ENCODE peak calls at places on chromosomes 4 and X, in four cellular contexts. S is K562, O is GM12878, H is GM12891. V is an unnamed sample.

GRCh38 chrX:46873746-46874145 is 36.9 kb downstream of the RP2 start:
- DNase-seq in S (no peak), O (no peak), H (no peak), V (no peak)

GRCh38 chr4:151251922-151252321 is 25.0 kb upstream of the PRSS48 start:
- DNase-seq in S (no peak), O (no peak), H (no peak), V (no peak)

GRCh38 chrX:103565752-103566151 is 19.6 kb upstream of the TCEAL4 start:
- DNase-seq in S (no peak), O (no peak), H (no peak), V (no peak)

GRCh38 chrX:9785944-9786741 is at the start of gene SHROOM2:
- DNase-seq in S (no peak), O (no peak), H (no peak), V (no peak)

GRCh38 chrX:17803449-17803848 is 57.6 kb downstream of the RAI2 start:
- DNase-seq in S (no peak), O (no peak), H (no peak), V (no peak)

GRCh38 chrX:120857240-120857639 is 18.4 kb downstream of the CT47B1 start:
- DNase-seq in S (no peak), O (no peak), H (no peak), V (no peak)

GRCh38 chr4:102299302-102299701 is 46.0 kb downstream of the SLC39A8 start:
- DNase-seq in S (no peak), O (no peak), H (no peak), V (no peak)

GRCh38 chr4:77538144-77538543 is 67.5 kb upstream of the CXCL13 start:
- DNase-seq in S (no peak), O (no peak), H (no peak), V (no peak)

GRCh38 chr4:48930654-48931053 is 24.1 kb upstream of the OCIAD2 start:
- DNase-seq in S (peak), O (no peak), H (no peak), V (no peak)

GRCh38 chr4:66123195-66123594 is 452.9 kb upstream of the EPHA5 start:
- DNase-seq in S (no peak), O (no peak), H (no peak), V (no peak)

GRCh38 chr4:159258889-159259560 is 156.1 kb downstream of the RAPGEF2 start:
- DNase-seq in S (no peak), O (no peak), H (no peak), V (no peak)

GRCh38 chr4:95693594-95693993 is 144.8 kb upstream of the UNC5C start:
- DNase-seq in S (no peak), O (no peak), H (no peak), V (peak)

GRCh38 chr4:37453004-37453360 is 208.4 kb downstream of the NWD2 start:
- DNase-seq in S (peak), O (peak), H (peak), V (peak)

GRCh38 chr4:122823476-122823875 is 3.2 kb upstream of the FGF2 start:
- DNase-seq in S (no peak), O (no peak), H (no peak), V (no peak)

GRCh38 chr4:52982246-52982950 is 120.3 kb downstream of the RASL11B start:
- DNase-seq in S (peak), O (no peak), H (no peak), V (no peak)

GRCh38 chr4:57866468-57867173 is 756.4 kb upstream of the IGFBP7 start:
- DNase-seq in S (no peak), O (no peak), H (no peak), V (no peak)

GRCh38 chr4:152488246-152488645 is 47.6 kb downstream of the FBXW7 start:
- DNase-seq in S (no peak), O (no peak), H (no peak), V (no peak)

GRCh38 chr4:140673729-140674128 is 82.5 kb downstream of the TBC1D9 start:
- DNase-seq in S (no peak), O (no peak), H (no peak), V (no peak)

GRCh38 chrX:40543661-40544328 is 37.0 kb upstream of the ATP6AP2 start:
- DNase-seq in S (peak), O (peak), H (no peak), V (no peak)

GRCh38 chr4:174314770-174315169 is 31.1 kb downstream of the CEP44 start:
- DNase-seq in S (peak), O (no peak), H (no peak), V (no peak)

GRCh38 chr4:169383724-169384123 is 113.0 kb upstream of the SH3RF1 start:
- DNase-seq in S (no peak), O (no peak), H (no peak), V (no peak)

GRCh38 chrX:31130457-31131215 is 58.8 kb upstream of the FTHL17 start:
- DNase-seq in S (no peak), O (no peak), H (no peak), V (no peak)

GRCh38 chrX:118644378-118644777 is 83.0 kb upstream of the IL13RA1 start:
- DNase-seq in S (peak), O (no peak), H (no peak), V (peak)

GRCh38 chr4:25155957-25156356 is 4.3 kb downstream of the SEPSECS start:
- DNase-seq in S (no peak), O (no peak), H (no peak), V (no peak)

GRCh38 chr4:176065365-176066249 is at the start of gene WDR17:
- DNase-seq in S (peak), O (peak), H (peak), V (peak)

GRCh38 chrX:12977761-12978204 is 2.9 kb downstream of the TMSB4X start:
- DNase-seq in S (no peak), O (no peak), H (no peak), V (no peak)

GRCh38 chr4:145843651-145844050 is 95.0 kb downstream of the ZNF827 start:
- DNase-seq in S (no peak), O (no peak), H (no peak), V (no peak)

GRCh38 chr4:131302108-131302507 is 1847.0 kb upstream of the PCDH10 start:
- DNase-seq in S (no peak), O (no peak), H (no peak), V (no peak)

GRCh38 chr4:10082047-10082446 is 34.6 kb downstream of the WDR1 start:
- DNase-seq in S (no peak), O (no peak), H (peak), V (no peak)

GRCh38 chrX:72142094-72142843 is 10.6 kb upstream of the RTL5 start:
- DNase-seq in S (no peak), O (no peak), H (no peak), V (no peak)

GRCh38 chr4:88705805-88706518 is 8.3 kb upstream of the NAP1L5 start:
- DNase-seq in S (no peak), O (no peak), H (no peak), V (no peak)
- TF ChIP-seq POLR2AphosphoS5 in S (no peak), O (no peak), H (no peak), V (no peak)

GRCh38 chr4:61204353-61204752 is 4.2 kb downstream of the ADGRL3 start:
- DNase-seq in S (no peak), O (no peak), H (no peak), V (no peak)
- TF ChIP-seq SPI1 in S (no peak), O (no peak), H (no peak), V (no peak)

DNA sequence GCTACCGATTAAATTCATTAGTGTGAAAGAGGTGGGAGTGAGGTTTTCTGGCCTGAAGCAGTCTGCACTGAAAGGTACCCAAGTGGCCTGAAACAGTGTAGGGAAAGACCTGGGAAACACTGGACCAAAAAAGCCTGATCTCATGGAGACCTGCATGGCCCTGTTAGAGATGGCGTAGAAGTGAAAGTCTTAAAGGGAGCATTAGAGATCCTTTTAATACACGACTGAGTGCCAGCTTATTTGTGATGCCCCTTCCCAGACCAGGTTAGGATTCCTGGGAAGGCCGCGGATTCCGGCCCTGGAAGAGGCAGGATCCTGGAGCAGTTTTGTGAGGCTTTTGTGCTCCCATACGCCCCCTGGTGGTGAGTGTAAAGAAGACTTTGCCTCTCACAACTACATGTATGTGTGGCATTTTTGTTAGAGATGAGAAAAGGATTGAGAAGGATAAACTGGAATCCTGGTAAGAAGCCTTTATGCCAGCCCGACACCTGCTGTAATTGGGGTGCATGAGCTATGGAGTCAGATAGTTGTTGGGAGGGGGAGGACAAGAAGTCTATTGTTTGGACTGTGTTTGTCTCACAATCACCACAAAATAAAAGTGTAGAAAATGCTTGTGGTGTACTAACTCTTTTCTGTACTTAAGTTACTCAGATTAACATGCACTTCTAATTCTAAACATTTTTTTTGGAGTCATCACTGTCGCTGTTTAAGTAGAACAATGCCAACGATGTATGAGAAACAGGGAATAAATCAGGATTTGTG is 54.0 kb downstream of the JADE1 start:
- DNase-seq in S (peak), O (no peak), H (no peak), V (no peak)
- TF ChIP-seq POLR2AphosphoS5 in S (peak), O (no peak), H (no peak), V (no peak)

GRCh38 chr4:81135501-81135900 is 79.5 kb downstream of the PRKG2 start:
- DNase-seq in S (no peak), O (no peak), H (no peak), V (no peak)
- TF ChIP-seq SPI1 in S (no peak), O (no peak), H (peak), V (no peak)

DNA sequence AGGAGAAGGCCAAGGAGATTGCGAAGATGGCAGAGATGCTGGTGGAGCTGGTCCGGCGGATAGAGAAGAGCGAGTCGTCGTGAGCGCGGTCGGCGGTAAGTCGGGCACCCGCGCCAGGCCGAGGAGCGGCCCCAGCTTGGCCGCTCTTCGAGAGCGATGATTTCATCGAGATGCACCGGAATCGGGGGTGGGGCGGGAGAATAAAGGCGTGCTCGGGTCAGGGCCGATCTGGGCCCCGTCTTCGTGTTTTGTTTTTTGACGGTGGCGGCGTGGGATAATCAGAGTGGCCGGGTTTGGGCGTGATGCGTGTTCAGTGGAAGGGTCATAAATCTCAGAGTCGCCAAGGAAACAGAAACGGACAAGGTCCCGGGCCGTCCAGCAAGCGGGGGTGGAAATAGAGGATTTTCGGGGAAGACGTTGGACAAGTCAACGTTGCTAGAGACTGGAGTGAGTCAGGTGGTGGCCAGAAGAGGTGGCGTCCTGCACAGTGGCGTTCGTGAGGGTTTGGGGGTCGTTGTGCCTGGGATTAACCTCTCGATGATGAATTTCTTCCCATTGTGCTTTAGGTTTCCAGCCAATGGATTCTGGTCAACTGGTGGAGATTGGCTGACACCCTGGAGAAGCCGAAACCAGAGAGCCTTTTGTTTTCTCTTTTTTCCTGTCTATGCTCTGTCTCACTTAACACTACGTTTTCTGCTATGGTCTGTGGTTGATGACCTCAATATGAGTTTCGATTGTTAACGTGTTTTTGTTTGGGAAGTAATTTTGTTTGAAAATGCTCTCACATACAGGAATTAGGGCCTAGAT is 882 bp downstream of the MRFAP1 start:
- DNase-seq in S (peak), O (no peak), H (no peak), V (peak)
- TF ChIP-seq POLR2AphosphoS5 in S (no peak), O (peak), H (no peak), V (no peak)

V was measured in HL-60.